ENCODE peak calls at places on chromosomes 2 and 18, in five cellular contexts. S, M, T, N and D are unnamed samples.

GRCh38 chr2:240662681-240663080 is 20.0 kb downstream of the AQP12B start:
- DNase-seq in S (no peak), M (no peak), T (no peak), N (no peak), D (no peak)

GRCh38 chr2:164495491-164496223 is 125.6 kb downstream of the GRB14 start:
- DNase-seq in S (no peak), M (peak; percentile 72), T (no peak), N (no peak), D (peak; percentile 33)

GRCh38 chr2:67213270-67213670 is 183.9 kb upstream of the ETAA1 start:
- DNase-seq in S (no peak), M (no peak), T (no peak), N (no peak), D (no peak)

GRCh38 chr2:207117668-207118067 is 48.1 kb downstream of the KLF7 start:
- DNase-seq in S (no peak), M (no peak), T (no peak), N (no peak), D (no peak)

GRCh38 chr2:203354966-203355365 is 26.8 kb downstream of the ABI2 start:
- DNase-seq in S (no peak), M (no peak), T (no peak), N (no peak), D (no peak)

GRCh38 chr2:106107509-106108131 is 86.5 kb downstream of the UXS1 start:
- DNase-seq in S (no peak), M (peak; percentile 13), T (no peak), N (no peak), D (no peak)

GRCh38 chr18:34807106-34807796 is 97.2 kb downstream of the DTNA start:
- DNase-seq in S (no peak), M (no peak), T (peak; percentile 44), N (no peak), D (no peak)

GRCh38 chr2:28751956-28752607 is 452 bp downstream of the PPP1CB start:
- DNase-seq in S (peak; percentile 74), M (peak; percentile 32), T (no peak), N (no peak), D (peak; percentile 44)

GRCh38 chr2:196277002-196277401 is 105.6 kb upstream of the STK17B start:
- DNase-seq in S (no peak), M (no peak), T (no peak), N (no peak), D (peak; percentile 78)

GRCh38 chr2:172884336-172884735 is 148.7 kb downstream of the RAPGEF4 start:
- DNase-seq in S (no peak), M (no peak), T (no peak), N (no peak), D (no peak)

GRCh38 chr2:223235986-223236385 is 184.0 kb downstream of the KCNE4 start:
- DNase-seq in S (no peak), M (no peak), T (no peak), N (no peak), D (no peak)

GRCh38 chr2:210198326-210198725 is 26.9 kb downstream of the ACADL start:
- DNase-seq in S (no peak), M (no peak), T (no peak), N (no peak), D (no peak)

DNA sequence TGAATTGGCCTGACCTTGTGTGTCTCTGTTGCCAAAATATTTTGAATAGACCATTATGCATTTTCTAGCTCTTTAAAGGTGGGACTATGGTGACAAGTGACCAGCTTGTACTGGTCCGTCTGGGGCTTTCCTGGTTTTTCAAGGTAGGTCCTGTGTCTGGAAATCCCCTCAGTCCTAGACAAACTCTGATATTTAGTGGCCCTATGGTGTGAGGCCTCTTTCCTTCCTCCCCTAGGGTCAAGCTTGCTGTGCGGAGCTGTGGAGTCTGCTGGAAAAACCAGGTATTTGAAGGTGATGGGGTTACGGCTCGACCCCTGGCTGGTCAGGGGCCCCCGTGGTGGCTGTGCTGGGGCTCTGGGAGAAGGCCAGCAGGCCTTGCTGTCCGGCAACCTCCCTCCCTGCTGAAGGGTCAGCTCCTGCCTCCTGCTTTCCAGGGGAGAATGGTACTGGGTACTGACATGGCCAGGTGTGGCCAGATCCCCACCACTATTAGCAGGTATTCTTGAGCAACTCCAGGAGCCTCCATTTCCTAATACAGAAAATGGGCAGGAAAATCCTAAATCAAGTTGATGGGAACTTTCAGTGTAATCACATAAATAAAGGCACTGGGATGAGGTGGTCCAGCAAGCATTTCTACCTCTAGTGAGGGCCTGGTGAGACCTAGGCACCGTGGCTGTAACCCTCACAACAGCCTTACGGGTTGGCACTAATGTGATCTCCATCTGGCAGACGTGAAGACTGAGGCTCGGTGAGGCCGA is 86.2 kb upstream of the HS6ST1 start:
- DNase-seq in S (no peak), M (no peak), T (no peak), N (no peak), D (no peak)
- TF ChIP-seq MAX in S (no peak), M (no peak), T (no peak), N (no peak), D (no peak)

GRCh38 chr18:24771300-24771699 is 310.9 kb downstream of the HRH4 start:
- DNase-seq in S (no peak), M (no peak), T (no peak), N (no peak), D (no peak)
- TF ChIP-seq MAX in S (no peak), M (no peak), T (no peak), N (no peak), D (no peak)

GRCh38 chr18:22713511-22713910 is 219.6 kb upstream of the RBBP8 start:
- DNase-seq in S (no peak), M (no peak), T (no peak), N (no peak), D (no peak)

GRCh38 chr18:22705328-22705727 is 227.8 kb upstream of the RBBP8 start:
- DNase-seq in S (no peak), M (peak; percentile 56), T (no peak), N (no peak), D (peak; percentile 14)

GRCh38 chr18:22711381-22711717 is 221.8 kb upstream of the RBBP8 start:
- DNase-seq in S (no peak), M (peak; percentile 74), T (no peak), N (no peak), D (no peak)

GRCh38 chr18:22709288-22710060 is 223.7 kb upstream of the RBBP8 start:
- DNase-seq in S (no peak), M (peak; percentile 33), T (no peak), N (no peak), D (no peak)

GRCh38 chr18:22710628-22711380 is 222.3 kb upstream of the RBBP8 start:
- DNase-seq in S (peak; percentile 19), M (peak; percentile 75), T (no peak), N (no peak), D (no peak)
- TF ChIP-seq MAX in S (no peak), M (no peak), T (no peak), N (no peak), D (no peak)

GRCh38 chr2:200466703-200467418 is 43.0 kb downstream of the KCTD18 start:
- DNase-seq in S (no peak), M (no peak), T (no peak), N (no peak), D (no peak)
- TF ChIP-seq MAX in S (no peak), M (no peak), T (no peak), N (no peak), D (no peak)